ENCODE peak calls at places on chromosomes 4 and X, in four cellular contexts. One of them, this sample, is unnamed.

GRCh38 chr4:53477038-53477565 is 99.7 kb downstream of the FIP1L1 start:
- DNase-seq in stimulated activated CD8-positive, alpha-beta memory T cell treated with anti-CD3 and anti-CD28 coated beads, Interleukin-4, amount 100 ng/mL, for 1 hour: no peak
- DNase-seq in KBM-7: no peak
- DNase-seq in activated CD4-positive, alpha-beta T cell treated with anti-CD3 and anti-CD28 coated beads, Interleukin-2, amount 50 U/mL, for 1 hour: no peak
- DNase-seq in this sample: no peak

GRCh38 chr4:142883433-142883832 is 37.3 kb upstream of the INPP4B start:
- DNase-seq in stimulated activated CD8-positive, alpha-beta memory T cell treated with anti-CD3 and anti-CD28 coated beads, Interleukin-4, amount 100 ng/mL, for 1 hour: no peak
- DNase-seq in KBM-7: peak
- DNase-seq in activated CD4-positive, alpha-beta T cell treated with anti-CD3 and anti-CD28 coated beads, Interleukin-2, amount 50 U/mL, for 1 hour: no peak
- DNase-seq in this sample: peak

GRCh38 chr4:3340703-3341088 is 47.9 kb downstream of the RGS12 start:
- DNase-seq in stimulated activated CD8-positive, alpha-beta memory T cell treated with anti-CD3 and anti-CD28 coated beads, Interleukin-4, amount 100 ng/mL, for 1 hour: no peak
- DNase-seq in KBM-7: no peak
- DNase-seq in activated CD4-positive, alpha-beta T cell treated with anti-CD3 and anti-CD28 coated beads, Interleukin-2, amount 50 U/mL, for 1 hour: no peak
- DNase-seq in this sample: no peak

GRCh38 chr4:104262678-104263077 is 232.0 kb downstream of the CXXC4 start:
- DNase-seq in stimulated activated CD8-positive, alpha-beta memory T cell treated with anti-CD3 and anti-CD28 coated beads, Interleukin-4, amount 100 ng/mL, for 1 hour: no peak
- DNase-seq in KBM-7: no peak
- DNase-seq in activated CD4-positive, alpha-beta T cell treated with anti-CD3 and anti-CD28 coated beads, Interleukin-2, amount 50 U/mL, for 1 hour: no peak
- DNase-seq in this sample: no peak

GRCh38 chrX:15269120-15269519 is 763 bp downstream of the ASB9 start:
- DNase-seq in stimulated activated CD8-positive, alpha-beta memory T cell treated with anti-CD3 and anti-CD28 coated beads, Interleukin-4, amount 100 ng/mL, for 1 hour: no peak
- DNase-seq in KBM-7: no peak
- DNase-seq in activated CD4-positive, alpha-beta T cell treated with anti-CD3 and anti-CD28 coated beads, Interleukin-2, amount 50 U/mL, for 1 hour: no peak
- DNase-seq in this sample: no peak

GRCh38 chrX:76454456-76454927 is 27.0 kb downstream of the MAGEE1 start:
- DNase-seq in stimulated activated CD8-positive, alpha-beta memory T cell treated with anti-CD3 and anti-CD28 coated beads, Interleukin-4, amount 100 ng/mL, for 1 hour: no peak
- DNase-seq in KBM-7: peak
- DNase-seq in activated CD4-positive, alpha-beta T cell treated with anti-CD3 and anti-CD28 coated beads, Interleukin-2, amount 50 U/mL, for 1 hour: no peak
- DNase-seq in this sample: peak

GRCh38 chrX:18410038-18410437 is 15.4 kb upstream of the CDKL5 start:
- DNase-seq in stimulated activated CD8-positive, alpha-beta memory T cell treated with anti-CD3 and anti-CD28 coated beads, Interleukin-4, amount 100 ng/mL, for 1 hour: no peak
- DNase-seq in KBM-7: no peak
- DNase-seq in activated CD4-positive, alpha-beta T cell treated with anti-CD3 and anti-CD28 coated beads, Interleukin-2, amount 50 U/mL, for 1 hour: no peak
- DNase-seq in this sample: peak

GRCh38 chr4:40388248-40388647 is 53.1 kb downstream of the CHRNA9 start:
- DNase-seq in stimulated activated CD8-positive, alpha-beta memory T cell treated with anti-CD3 and anti-CD28 coated beads, Interleukin-4, amount 100 ng/mL, for 1 hour: no peak
- DNase-seq in KBM-7: peak
- DNase-seq in activated CD4-positive, alpha-beta T cell treated with anti-CD3 and anti-CD28 coated beads, Interleukin-2, amount 50 U/mL, for 1 hour: no peak
- DNase-seq in this sample: no peak

GRCh38 chr4:38242822-38243384 is 282.7 kb downstream of the PTTG2 start:
- DNase-seq in stimulated activated CD8-positive, alpha-beta memory T cell treated with anti-CD3 and anti-CD28 coated beads, Interleukin-4, amount 100 ng/mL, for 1 hour: no peak
- DNase-seq in KBM-7: no peak
- DNase-seq in activated CD4-positive, alpha-beta T cell treated with anti-CD3 and anti-CD28 coated beads, Interleukin-2, amount 50 U/mL, for 1 hour: no peak
- DNase-seq in this sample: no peak

GRCh38 chr4:14726441-14727405 is 275.6 kb upstream of the CPEB2 start:
- DNase-seq in stimulated activated CD8-positive, alpha-beta memory T cell treated with anti-CD3 and anti-CD28 coated beads, Interleukin-4, amount 100 ng/mL, for 1 hour: no peak
- DNase-seq in KBM-7: no peak
- DNase-seq in activated CD4-positive, alpha-beta T cell treated with anti-CD3 and anti-CD28 coated beads, Interleukin-2, amount 50 U/mL, for 1 hour: no peak
- DNase-seq in this sample: no peak

GRCh38 chr4:163448541-163449203 is 24.9 kb downstream of the TKTL2 start:
- DNase-seq in stimulated activated CD8-positive, alpha-beta memory T cell treated with anti-CD3 and anti-CD28 coated beads, Interleukin-4, amount 100 ng/mL, for 1 hour: no peak
- DNase-seq in KBM-7: no peak
- DNase-seq in activated CD4-positive, alpha-beta T cell treated with anti-CD3 and anti-CD28 coated beads, Interleukin-2, amount 50 U/mL, for 1 hour: no peak
- DNase-seq in this sample: no peak

GRCh38 chr4:52577285-52577968 is 81.7 kb downstream of the USP46 start:
- DNase-seq in stimulated activated CD8-positive, alpha-beta memory T cell treated with anti-CD3 and anti-CD28 coated beads, Interleukin-4, amount 100 ng/mL, for 1 hour: no peak
- DNase-seq in KBM-7: no peak
- DNase-seq in activated CD4-positive, alpha-beta T cell treated with anti-CD3 and anti-CD28 coated beads, Interleukin-2, amount 50 U/mL, for 1 hour: no peak
- DNase-seq in this sample: peak

GRCh38 chr4:142272452-142272851 is 573.6 kb downstream of the INPP4B start:
- DNase-seq in stimulated activated CD8-positive, alpha-beta memory T cell treated with anti-CD3 and anti-CD28 coated beads, Interleukin-4, amount 100 ng/mL, for 1 hour: no peak
- DNase-seq in KBM-7: no peak
- DNase-seq in activated CD4-positive, alpha-beta T cell treated with anti-CD3 and anti-CD28 coated beads, Interleukin-2, amount 50 U/mL, for 1 hour: no peak
- DNase-seq in this sample: no peak

GRCh38 chr4:99504804-99505502 is 5.9 kb upstream of the C4orf17 start:
- DNase-seq in stimulated activated CD8-positive, alpha-beta memory T cell treated with anti-CD3 and anti-CD28 coated beads, Interleukin-4, amount 100 ng/mL, for 1 hour: no peak
- DNase-seq in KBM-7: no peak
- DNase-seq in activated CD4-positive, alpha-beta T cell treated with anti-CD3 and anti-CD28 coated beads, Interleukin-2, amount 50 U/mL, for 1 hour: no peak
- DNase-seq in this sample: peak

GRCh38 chr4:115664285-115664684 is 550.9 kb upstream of the NDST4 start:
- DNase-seq in stimulated activated CD8-positive, alpha-beta memory T cell treated with anti-CD3 and anti-CD28 coated beads, Interleukin-4, amount 100 ng/mL, for 1 hour: no peak
- DNase-seq in KBM-7: no peak
- DNase-seq in activated CD4-positive, alpha-beta T cell treated with anti-CD3 and anti-CD28 coated beads, Interleukin-2, amount 50 U/mL, for 1 hour: no peak
- DNase-seq in this sample: no peak

GRCh38 chr4:665751-666435 is 8.2 kb downstream of the ATP5ME start:
- DNase-seq in stimulated activated CD8-positive, alpha-beta memory T cell treated with anti-CD3 and anti-CD28 coated beads, Interleukin-4, amount 100 ng/mL, for 1 hour: no peak
- DNase-seq in KBM-7: no peak
- DNase-seq in activated CD4-positive, alpha-beta T cell treated with anti-CD3 and anti-CD28 coated beads, Interleukin-2, amount 50 U/mL, for 1 hour: no peak
- DNase-seq in this sample: peak

GRCh38 chrX:30973784-30974427 is 84.9 kb upstream of the TAB3 start:
- DNase-seq in stimulated activated CD8-positive, alpha-beta memory T cell treated with anti-CD3 and anti-CD28 coated beads, Interleukin-4, amount 100 ng/mL, for 1 hour: no peak
- DNase-seq in KBM-7: no peak
- DNase-seq in activated CD4-positive, alpha-beta T cell treated with anti-CD3 and anti-CD28 coated beads, Interleukin-2, amount 50 U/mL, for 1 hour: no peak
- DNase-seq in this sample: no peak

GRCh38 chr4:65893957-65894755 is 223.9 kb upstream of the EPHA5 start:
- DNase-seq in stimulated activated CD8-positive, alpha-beta memory T cell treated with anti-CD3 and anti-CD28 coated beads, Interleukin-4, amount 100 ng/mL, for 1 hour: no peak
- DNase-seq in KBM-7: no peak
- DNase-seq in activated CD4-positive, alpha-beta T cell treated with anti-CD3 and anti-CD28 coated beads, Interleukin-2, amount 50 U/mL, for 1 hour: no peak
- DNase-seq in this sample: peak

GRCh38 chr4:53734182-53734581 is 142.9 kb upstream of the LNX1 start:
- DNase-seq in stimulated activated CD8-positive, alpha-beta memory T cell treated with anti-CD3 and anti-CD28 coated beads, Interleukin-4, amount 100 ng/mL, for 1 hour: no peak
- DNase-seq in KBM-7: no peak
- DNase-seq in activated CD4-positive, alpha-beta T cell treated with anti-CD3 and anti-CD28 coated beads, Interleukin-2, amount 50 U/mL, for 1 hour: no peak
- DNase-seq in this sample: no peak

GRCh38 chr4:101400096-101400495 is 52.8 kb upstream of the PPP3CA start:
- DNase-seq in stimulated activated CD8-positive, alpha-beta memory T cell treated with anti-CD3 and anti-CD28 coated beads, Interleukin-4, amount 100 ng/mL, for 1 hour: no peak
- DNase-seq in KBM-7: no peak
- DNase-seq in activated CD4-positive, alpha-beta T cell treated with anti-CD3 and anti-CD28 coated beads, Interleukin-2, amount 50 U/mL, for 1 hour: no peak
- DNase-seq in this sample: peak

GRCh38 chrX:39253551-39253950 is 452.3 kb downstream of the MID1IP1 start:
- DNase-seq in stimulated activated CD8-positive, alpha-beta memory T cell treated with anti-CD3 and anti-CD28 coated beads, Interleukin-4, amount 100 ng/mL, for 1 hour: no peak
- DNase-seq in KBM-7: no peak
- DNase-seq in activated CD4-positive, alpha-beta T cell treated with anti-CD3 and anti-CD28 coated beads, Interleukin-2, amount 50 U/mL, for 1 hour: no peak
- DNase-seq in this sample: no peak

GRCh38 chr4:152968806-152969394 is 32.8 kb downstream of the FHDC1 start:
- DNase-seq in stimulated activated CD8-positive, alpha-beta memory T cell treated with anti-CD3 and anti-CD28 coated beads, Interleukin-4, amount 100 ng/mL, for 1 hour: no peak
- DNase-seq in KBM-7: no peak
- DNase-seq in activated CD4-positive, alpha-beta T cell treated with anti-CD3 and anti-CD28 coated beads, Interleukin-2, amount 50 U/mL, for 1 hour: no peak
- DNase-seq in this sample: peak

GRCh38 chrX:15500497-15500966 is at the start of gene BMX:
- DNase-seq in stimulated activated CD8-positive, alpha-beta memory T cell treated with anti-CD3 and anti-CD28 coated beads, Interleukin-4, amount 100 ng/mL, for 1 hour: no peak
- DNase-seq in KBM-7: peak
- DNase-seq in activated CD4-positive, alpha-beta T cell treated with anti-CD3 and anti-CD28 coated beads, Interleukin-2, amount 50 U/mL, for 1 hour: no peak
- DNase-seq in this sample: no peak

GRCh38 chrX:153382563-153383482 is 18.3 kb downstream of the PNMA6E start:
- DNase-seq in stimulated activated CD8-positive, alpha-beta memory T cell treated with anti-CD3 and anti-CD28 coated beads, Interleukin-4, amount 100 ng/mL, for 1 hour: no peak
- DNase-seq in KBM-7: no peak
- DNase-seq in activated CD4-positive, alpha-beta T cell treated with anti-CD3 and anti-CD28 coated beads, Interleukin-2, amount 50 U/mL, for 1 hour: no peak
- DNase-seq in this sample: no peak

GRCh38 chrX:87621697-87622096 is 104.1 kb downstream of the KLHL4 start:
- DNase-seq in stimulated activated CD8-positive, alpha-beta memory T cell treated with anti-CD3 and anti-CD28 coated beads, Interleukin-4, amount 100 ng/mL, for 1 hour: no peak
- DNase-seq in KBM-7: no peak
- DNase-seq in activated CD4-positive, alpha-beta T cell treated with anti-CD3 and anti-CD28 coated beads, Interleukin-2, amount 50 U/mL, for 1 hour: no peak
- DNase-seq in this sample: peak

GRCh38 chr4:39032218-39033085 is at the start of gene TMEM156:
- DNase-seq in stimulated activated CD8-positive, alpha-beta memory T cell treated with anti-CD3 and anti-CD28 coated beads, Interleukin-4, amount 100 ng/mL, for 1 hour: no peak
- DNase-seq in KBM-7: peak
- DNase-seq in activated CD4-positive, alpha-beta T cell treated with anti-CD3 and anti-CD28 coated beads, Interleukin-2, amount 50 U/mL, for 1 hour: peak
- DNase-seq in this sample: no peak